ENCODE peak calls at places on chromosomes 16 and 17, in six cellular contexts. T is stimulated activated CD8-positive, alpha-beta memory T cell treated with anti-CD3 and anti-CD28 coated beads, Interleukin-4, amount 100 ng/mL, for 24 hours; W is iPS DF 19.7; C is stimulated activated CD4-positive, alpha-beta T cell treated with anti-CD3 and anti-CD28 coated beads, Interleukin-1b, Interleukin-23, amount 100 ng/mL, for 48 hours; J is cardiac muscle cell; H is NCI-H1092. N is an unnamed sample.

GRCh38 chr16:79601978-79602609 is 1.6 kb upstream of the MAF start:
- DNase-seq in W (no peak), T (peak), J (peak), C (peak), H (peak), N (peak)

GRCh38 chr16:87202346-87202745 is 114.8 kb downstream of the C16orf95 start:
- DNase-seq in C (no peak), J (no peak), W (no peak), T (no peak), H (no peak), N (no peak)

GRCh38 chr16:57627184-57627871 is 1.1 kb upstream of the ADGRG1 start:
- DNase-seq in C (no peak), W (no peak), T (no peak), J (peak), H (no peak), N (peak)

GRCh38 chr16:74736531-74737157 is 36.0 kb upstream of the MLKL start:
- DNase-seq in H (no peak), W (no peak), T (no peak), J (no peak), C (no peak), N (no peak)

GRCh38 chr16:68257906-68258800 is 6.2 kb upstream of the SLC7A6 start:
- DNase-seq in C (no peak), W (no peak), J (no peak), H (no peak), T (no peak), N (peak)

GRCh38 chr17:76539631-76540271 is at the start of gene PRCD:
- DNase-seq in H (no peak), C (no peak), W (no peak), J (no peak), T (no peak), N (no peak)

GRCh38 chr16:64182985-64183384 is 938.9 kb downstream of the CDH11 start:
- DNase-seq in C (no peak), T (no peak), H (no peak), J (no peak), W (no peak), N (no peak)

GRCh38 chr16:23254338-23254737 is 47.8 kb upstream of the SCNN1B start:
- DNase-seq in J (peak), W (no peak), C (no peak), T (no peak), H (no peak), N (no peak)

GRCh38 chr16:89924925-89925307 is 1.8 kb downstream of the TUBB3 start:
- DNase-seq in W (no peak), T (no peak), H (no peak), J (no peak), C (no peak), N (peak)

GRCh38 chr16:65809627-65810026 is 556.9 kb upstream of the CDH5 start:
- DNase-seq in T (no peak), C (no peak), J (no peak), W (no peak), H (peak), N (peak)

GRCh38 chr17:16987830-16988601 is 16.1 kb upstream of the TNFRSF13B start:
- DNase-seq in W (no peak), J (peak), C (peak), H (no peak), T (peak), N (no peak)

GRCh38 chr17:81253358-81254131 is 14.4 kb downstream of the NDUFAF8 start:
- DNase-seq in W (no peak), T (peak), J (peak), H (no peak), C (peak), N (no peak)

GRCh38 chr17:77233635-77234334 is 93.0 kb downstream of the SEC14L1 start:
- DNase-seq in C (peak), J (no peak), W (no peak), H (no peak), T (no peak), N (peak)

GRCh38 chr17:6577686-6578263 is 21.4 kb upstream of the PITPNM3 start:
- DNase-seq in W (no peak), T (no peak), J (no peak), H (no peak), C (no peak), N (no peak)

GRCh38 chr16:21100447-21100846 is 50.2 kb downstream of the DNAH3 start:
- DNase-seq in W (no peak), J (no peak), H (no peak), T (no peak), C (no peak), N (no peak)

GRCh38 chr16:2963074-2963610 is 933 bp upstream of the KREMEN2 start:
- DNase-seq in W (no peak), C (no peak), H (no peak), J (no peak), T (no peak), N (no peak)

GRCh38 chr16:5062790-5063765 is 2.7 kb downstream of the C16orf89 start:
- DNase-seq in C (no peak), H (no peak), W (no peak), J (no peak), T (no peak), N (no peak)

GRCh38 chr16:60763869-60764268 is 1272.4 kb downstream of the CDH8 start:
- DNase-seq in J (no peak), H (no peak), C (no peak), T (no peak), W (no peak), N (no peak)

GRCh38 chr17:79549111-79549915 is 61.5 kb downstream of the RBFOX3 start:
- DNase-seq in W (no peak), H (no peak), J (no peak), C (no peak), T (no peak), N (no peak)

GRCh38 chr17:35713069-35713728 is 18.2 kb upstream of the RASL10B start:
- DNase-seq in W (no peak), C (no peak), T (no peak), H (no peak), J (peak), N (no peak)

GRCh38 chr16:82758904-82759303 is 132.1 kb downstream of the CDH13 start:
- DNase-seq in C (no peak), T (no peak), H (no peak), W (no peak), J (no peak), N (no peak)

GRCh38 chr17:81032641-81033422 is 2.1 kb upstream of the BAIAP2 start:
- DNase-seq in J (no peak), W (no peak), H (no peak), T (no peak), C (no peak), N (no peak)

GRCh38 chr17:31386542-31387075 is 4.9 kb upstream of the RAB11FIP4 start:
- DNase-seq in J (no peak), H (no peak), W (no peak), T (no peak), C (no peak), N (no peak)

GRCh38 chr16:64339052-64339770 is 782.7 kb downstream of the CDH11 start:
- DNase-seq in J (no peak), H (no peak), T (no peak), C (no peak), W (no peak), N (no peak)

GRCh38 chr17:7001562-7001961 is 5.7 kb downstream of the ALOX12 start:
- DNase-seq in W (no peak), H (no peak), T (no peak), C (peak), J (no peak), N (no peak)

GRCh38 chr17:35135322-35135721 is 6.8 kb downstream of the NLE1 start:
- DNase-seq in C (no peak), J (no peak), H (no peak), T (no peak), W (no peak), N (no peak)

GRCh38 chr16:4093495-4094137 is 22.6 kb downstream of the ADCY9 start:
- DNase-seq in C (no peak), J (no peak), W (no peak), T (no peak), H (no peak), N (no peak)

GRCh38 chr16:87681990-87682570 is 79.8 kb downstream of the JPH3 start:
- DNase-seq in T (no peak), H (no peak), W (no peak), J (no peak), C (peak), N (peak)

GRCh38 chr17:29358421-29358820 is 31.7 kb upstream of the TAOK1 start:
- DNase-seq in T (no peak), H (no peak), W (no peak), J (no peak), C (no peak), N (no peak)

GRCh38 chr16:87057291-87057881 is 259.8 kb downstream of the C16orf95 start:
- DNase-seq in J (no peak), C (no peak), H (no peak), W (no peak), T (no peak), N (no peak)

GRCh38 chr16:89119161-89119621 is 25.5 kb downstream of the ACSF3 start:
- DNase-seq in C (no peak), J (no peak), T (no peak), W (no peak), H (no peak), N (no peak)

GRCh38 chr16:89108412-89108811 is 14.8 kb downstream of the ACSF3 start:
- DNase-seq in W (no peak), C (no peak), J (no peak), H (no peak), T (no peak), N (no peak)

GRCh38 chr17:4064366-4064765 is 78.5 kb downstream of the ZZEF1 start:
- DNase-seq in J (peak), T (no peak), W (no peak), C (no peak), H (no peak), N (no peak)

GRCh38 chr17:45022655-45023339 is 28.6 kb downstream of the DCAKD start:
- DNase-seq in T (no peak), C (no peak), J (no peak), H (no peak), W (no peak), N (no peak)

GRCh38 chr17:2207815-2208515 is 95.6 kb downstream of the SMG6 start:
- DNase-seq in W (no peak), C (no peak), T (no peak), H (no peak), J (peak), N (no peak)

GRCh38 chr16:77943770-77944169 is 78.6 kb upstream of the CLEC3A start:
- DNase-seq in T (no peak), H (peak), J (no peak), C (no peak), W (no peak), N (peak)

GRCh38 chr17:59165933-59166342 is 10.4 kb downstream of the PRR11 start:
- DNase-seq in H (no peak), C (peak), T (no peak), W (peak), J (peak), N (no peak)

GRCh38 chr17:489758-490329 is 137.2 kb upstream of the RPH3AL start:
- DNase-seq in J (peak), H (no peak), W (no peak), C (peak), T (peak), N (no peak)

GRCh38 chr17:44314869-44315661 is 6.7 kb downstream of the RUNDC3A start:
- DNase-seq in J (peak), H (peak), T (peak), W (no peak), C (peak), N (no peak)

GRCh38 chr17:49209061-49209571 is 1.3 kb downstream of the GNGT2 start:
- DNase-seq in C (no peak), J (no peak), H (no peak), W (no peak), T (no peak), N (no peak)